ENCODE peak calls at places on chromosomes 6 and 20, in ten cellular contexts. P, N, C, M, O, A, K, Y, X and E are unnamed samples.

GRCh38 chr20:420169-420620 is 12.1 kb downstream of the RBCK1 start:
- DNase-seq in P (no peak), N (no peak), C (no peak), M (no peak), O (no peak), A (no peak), K (no peak), Y (no peak), X (no peak), E (no peak)

GRCh38 chr6:106639812-106640211 is 10.4 kb downstream of the QRSL1 start:
- DNase-seq in P (no peak), N (no peak), C (no peak), M (no peak), O (no peak), A (no peak), K (no peak), Y (no peak), X (no peak), E (no peak)

GRCh38 chr6:31083742-31084354 is 28.5 kb downstream of the C6orf15 start:
- DNase-seq in P (peak; percentile 84), N (peak; percentile 67), C (no peak), M (no peak), O (no peak), A (peak; percentile 41), K (peak; percentile 84), Y (no peak), X (peak; percentile 36), E (no peak)

GRCh38 chr6:47248446-47248845 is 61.3 kb downstream of the TNFRSF21 start:
- DNase-seq in P (peak; percentile 51), N (no peak), C (no peak), M (no peak), O (no peak), A (no peak), K (peak; percentile 29), Y (no peak), X (no peak), E (no peak)

GRCh38 chr20:11094711-11095110 is 420.9 kb upstream of the JAG1 start:
- DNase-seq in P (no peak), N (no peak), C (no peak), M (no peak), O (no peak), A (no peak), K (no peak), Y (no peak), X (no peak), E (no peak)

GRCh38 chr20:23231561-23232218 is 118.9 kb upstream of the NXT1 start:
- DNase-seq in P (peak; percentile 23), N (no peak), C (no peak), M (no peak), O (no peak), A (no peak), K (no peak), Y (no peak), X (no peak), E (no peak)

GRCh38 chr6:113855500-113856010 is 1.6 kb upstream of the MARCKS start:
- DNase-seq in P (peak; percentile 39), N (no peak), C (no peak), M (no peak), O (peak; percentile 85), A (peak; percentile 39), K (peak; percentile 58), Y (peak; percentile 61), X (no peak), E (no peak)

GRCh38 chr20:32831982-32832381 is 12.2 kb downstream of the MAPRE1 start:
- DNase-seq in P (no peak), N (no peak), C (no peak), M (no peak), O (no peak), A (no peak), K (no peak), Y (no peak), X (no peak), E (no peak)

GRCh38 chr6:36765190-36765941 is 67.7 kb downstream of the RAB44 start:
- DNase-seq in P (no peak), N (no peak), C (no peak), M (no peak), O (no peak), A (no peak), K (no peak), Y (no peak), X (no peak), E (no peak)

GRCh38 chr6:153090241-153090930 is 40.7 kb downstream of the RGS17 start:
- DNase-seq in P (peak; percentile 88), N (no peak), C (no peak), M (no peak), O (no peak), A (no peak), K (no peak), Y (no peak), X (no peak), E (no peak)

GRCh38 chr6:107941627-107942026 is 16.4 kb downstream of the SEC63 start:
- DNase-seq in P (no peak), N (no peak), C (no peak), M (no peak), O (no peak), A (no peak), K (no peak), Y (peak; percentile 31), X (no peak), E (no peak)

GRCh38 chr6:104795363-104795762 is 64.4 kb downstream of the HACE1 start:
- DNase-seq in P (no peak), N (no peak), C (no peak), M (no peak), O (no peak), A (no peak), K (no peak), Y (peak; percentile 2), X (no peak), E (no peak)

GRCh38 chr20:64035066-64035932 is 683 bp upstream of the C20orf204 start:
- DNase-seq in P (no peak), N (peak; percentile 38), C (no peak), M (no peak), O (peak; percentile 73), A (no peak), K (no peak), Y (no peak), X (no peak), E (no peak)

GRCh38 chr6:4323322-4323721 is 187.9 kb upstream of the ECI2 start:
- DNase-seq in P (peak; percentile 79), N (no peak), C (no peak), M (no peak), O (no peak), A (no peak), K (no peak), Y (no peak), X (no peak), E (no peak)

GRCh38 chr6:29509239-29509638 is 21.5 kb upstream of the MAS1L start:
- DNase-seq in P (no peak), N (no peak), C (no peak), M (no peak), O (no peak), A (no peak), K (no peak), Y (no peak), X (no peak), E (no peak)

GRCh38 chr6:112933947-112934346 is 586.8 kb downstream of the RFPL4B start:
- DNase-seq in P (peak; percentile 27), N (no peak), C (no peak), M (no peak), O (no peak), A (no peak), K (no peak), Y (no peak), X (no peak), E (no peak)

GRCh38 chr20:57335392-57335791 is 5.8 kb downstream of the SPO11 start:
- DNase-seq in P (no peak), N (no peak), C (no peak), M (no peak), O (no peak), A (no peak), K (no peak), Y (no peak), X (no peak), E (peak; percentile 14)

GRCh38 chr6:88114838-88115237 is 51.3 kb downstream of the CNR1 start:
- DNase-seq in P (no peak), N (no peak), C (no peak), M (no peak), O (no peak), A (no peak), K (no peak), Y (no peak), X (no peak), E (no peak)

GRCh38 chr6:95120984-95121383 is 456.4 kb upstream of the MANEA start:
- DNase-seq in P (no peak), N (no peak), C (no peak), M (no peak), O (no peak), A (no peak), K (no peak), Y (no peak), X (no peak), E (no peak)

GRCh38 chr6:27809939-27810767 is 102.0 kb downstream of the OR2B2 start:
- DNase-seq in P (peak; percentile 98), N (peak; percentile 74), C (no peak), M (peak; percentile 86), O (peak; percentile 93), A (peak; percentile 92), K (peak; percentile 94), Y (peak; percentile 96), X (peak; percentile 65), E (peak; percentile 83)

GRCh38 chr20:53937330-53937729 is 133.1 kb downstream of the BCAS1 start:
- DNase-seq in P (peak; percentile 56), N (no peak), C (no peak), M (no peak), O (no peak), A (no peak), K (no peak), Y (no peak), X (no peak), E (no peak)

GRCh38 chr20:3168079-3168828 is 5.1 kb downstream of the LZTS3 start:
- DNase-seq in P (no peak), N (no peak), C (no peak), M (no peak), O (peak; percentile 41), A (no peak), K (peak; percentile 91), Y (peak; percentile 52), X (peak; percentile 55), E (no peak)

GRCh38 chr20:18404172-18404571 is 62.7 kb downstream of the DZANK1 start:
- DNase-seq in P (no peak), N (no peak), C (no peak), M (no peak), O (no peak), A (no peak), K (no peak), Y (no peak), X (no peak), E (no peak)

GRCh38 chr6:16512585-16513109 is 248.6 kb downstream of the ATXN1 start:
- DNase-seq in P (no peak), N (no peak), C (no peak), M (no peak), O (no peak), A (no peak), K (no peak), Y (no peak), X (no peak), E (no peak)

GRCh38 chr6:167849846-167850459 is 23.2 kb downstream of the AFDN start:
- DNase-seq in P (peak; percentile 93), N (no peak), C (no peak), M (no peak), O (no peak), A (no peak), K (peak; percentile 86), Y (peak; percentile 66), X (no peak), E (peak; percentile 27)

GRCh38 chr6:16723833-16724232 is 37.4 kb downstream of the ATXN1 start:
- DNase-seq in P (peak; percentile 99), N (no peak), C (no peak), M (no peak), O (no peak), A (no peak), K (peak; percentile 41), Y (no peak), X (no peak), E (peak; percentile 89)

GRCh38 chr20:53284141-53285055 is 309.2 kb downstream of the ZNF217 start:
- DNase-seq in P (no peak), N (no peak), C (no peak), M (no peak), O (no peak), A (no peak), K (no peak), Y (no peak), X (no peak), E (no peak)

GRCh38 chr6:112337209-112337638 is 9.9 kb upstream of the RFPL4B start:
- DNase-seq in P (peak; percentile 79), N (no peak), C (peak; percentile 47), M (no peak), O (no peak), A (peak; percentile 77), K (peak; percentile 81), Y (peak; percentile 57), X (peak; percentile 40), E (peak; percentile 71)